ENCODE peak calls at places on chromosomes 4 and X, in nine cellular contexts. One of them, this sample, is unnamed.

GRCh38 chr4:11424896-11425295 is 3.8 kb downstream of the HS3ST1 start:
- DNase-seq in cardiac muscle cell: no peak
- DNase-seq in M059J: no peak
- DNase-seq in kidney tubule cell: no peak
- DNase-seq in CD8-positive, alpha-beta T cell: no peak
- DNase-seq in substantia nigra: no peak
- DNase-seq in HEK293T: no peak
- DNase-seq in NCI-H146: no peak
- DNase-seq in activated CD4-positive, alpha-beta T cell treated with anti-CD3 and anti-CD28 coated beads, Interleukin-2, amount 10 ng/mL, durations not matched to agents 7 days and 5 days: no peak
- DNase-seq in this sample: no peak

GRCh38 chrX:71652405-71652804 is 14.9 kb upstream of the LOC101059915 start:
- DNase-seq in cardiac muscle cell: peak
- DNase-seq in M059J: peak
- DNase-seq in kidney tubule cell: peak
- DNase-seq in CD8-positive, alpha-beta T cell: peak
- DNase-seq in substantia nigra: no peak
- DNase-seq in HEK293T: peak
- DNase-seq in NCI-H146: peak
- DNase-seq in activated CD4-positive, alpha-beta T cell treated with anti-CD3 and anti-CD28 coated beads, Interleukin-2, amount 10 ng/mL, durations not matched to agents 7 days and 5 days: peak
- DNase-seq in this sample: peak

GRCh38 chr4:99205104-99205979 is 13.7 kb downstream of the ADH6 start:
- DNase-seq in cardiac muscle cell: peak
- DNase-seq in M059J: no peak
- DNase-seq in kidney tubule cell: no peak
- DNase-seq in CD8-positive, alpha-beta T cell: no peak
- DNase-seq in substantia nigra: no peak
- DNase-seq in HEK293T: peak
- DNase-seq in NCI-H146: no peak
- DNase-seq in activated CD4-positive, alpha-beta T cell treated with anti-CD3 and anti-CD28 coated beads, Interleukin-2, amount 10 ng/mL, durations not matched to agents 7 days and 5 days: no peak
- DNase-seq in this sample: no peak

GRCh38 chrX:9566150-9566621 is 101.3 kb downstream of the TBL1X start:
- DNase-seq in cardiac muscle cell: peak
- DNase-seq in M059J: peak
- DNase-seq in kidney tubule cell: peak
- DNase-seq in CD8-positive, alpha-beta T cell: no peak
- DNase-seq in substantia nigra: no peak
- DNase-seq in HEK293T: no peak
- DNase-seq in NCI-H146: no peak
- DNase-seq in activated CD4-positive, alpha-beta T cell treated with anti-CD3 and anti-CD28 coated beads, Interleukin-2, amount 10 ng/mL, durations not matched to agents 7 days and 5 days: peak
- DNase-seq in this sample: peak

GRCh38 chr4:165355900-165356300 is 22.9 kb upstream of the CPE start:
- DNase-seq in cardiac muscle cell: peak
- DNase-seq in M059J: peak
- DNase-seq in kidney tubule cell: peak
- DNase-seq in CD8-positive, alpha-beta T cell: no peak
- DNase-seq in substantia nigra: peak
- DNase-seq in HEK293T: peak
- DNase-seq in NCI-H146: peak
- DNase-seq in activated CD4-positive, alpha-beta T cell treated with anti-CD3 and anti-CD28 coated beads, Interleukin-2, amount 10 ng/mL, durations not matched to agents 7 days and 5 days: no peak
- DNase-seq in this sample: peak

GRCh38 chrX:49203536-49203935 is 3.5 kb upstream of the SYP start:
- DNase-seq in cardiac muscle cell: no peak
- DNase-seq in M059J: no peak
- DNase-seq in kidney tubule cell: no peak
- DNase-seq in CD8-positive, alpha-beta T cell: no peak
- DNase-seq in substantia nigra: no peak
- DNase-seq in HEK293T: no peak
- DNase-seq in NCI-H146: no peak
- DNase-seq in activated CD4-positive, alpha-beta T cell treated with anti-CD3 and anti-CD28 coated beads, Interleukin-2, amount 10 ng/mL, durations not matched to agents 7 days and 5 days: no peak
- DNase-seq in this sample: no peak

GRCh38 chrX:12360389-12360788 is 222.1 kb downstream of the FRMPD4 start:
- DNase-seq in cardiac muscle cell: peak
- DNase-seq in M059J: peak
- DNase-seq in kidney tubule cell: peak
- DNase-seq in CD8-positive, alpha-beta T cell: no peak
- DNase-seq in substantia nigra: no peak
- DNase-seq in HEK293T: no peak
- DNase-seq in NCI-H146: no peak
- DNase-seq in activated CD4-positive, alpha-beta T cell treated with anti-CD3 and anti-CD28 coated beads, Interleukin-2, amount 10 ng/mL, durations not matched to agents 7 days and 5 days: no peak
- DNase-seq in this sample: no peak

GRCh38 chrX:10685923-10686595 is 65.7 kb upstream of the MID1 start:
- DNase-seq in cardiac muscle cell: no peak
- DNase-seq in M059J: peak
- DNase-seq in kidney tubule cell: peak
- DNase-seq in CD8-positive, alpha-beta T cell: no peak
- DNase-seq in substantia nigra: no peak
- DNase-seq in HEK293T: no peak
- DNase-seq in NCI-H146: no peak
- DNase-seq in activated CD4-positive, alpha-beta T cell treated with anti-CD3 and anti-CD28 coated beads, Interleukin-2, amount 10 ng/mL, durations not matched to agents 7 days and 5 days: no peak
- DNase-seq in this sample: no peak

GRCh38 chr4:5955201-5955821 is 62.4 kb upstream of the CRMP1 start:
- DNase-seq in cardiac muscle cell: no peak
- DNase-seq in M059J: peak
- DNase-seq in kidney tubule cell: peak
- DNase-seq in CD8-positive, alpha-beta T cell: no peak
- DNase-seq in substantia nigra: no peak
- DNase-seq in HEK293T: no peak
- DNase-seq in NCI-H146: peak
- DNase-seq in activated CD4-positive, alpha-beta T cell treated with anti-CD3 and anti-CD28 coated beads, Interleukin-2, amount 10 ng/mL, durations not matched to agents 7 days and 5 days: no peak
- DNase-seq in this sample: no peak

GRCh38 chr4:163166041-163166579 is 580 bp downstream of the NAF1 start:
- DNase-seq in cardiac muscle cell: peak
- DNase-seq in M059J: peak
- DNase-seq in kidney tubule cell: peak
- DNase-seq in CD8-positive, alpha-beta T cell: peak
- DNase-seq in substantia nigra: no peak
- DNase-seq in HEK293T: peak
- DNase-seq in NCI-H146: peak
- DNase-seq in activated CD4-positive, alpha-beta T cell treated with anti-CD3 and anti-CD28 coated beads, Interleukin-2, amount 10 ng/mL, durations not matched to agents 7 days and 5 days: peak
- DNase-seq in this sample: peak

GRCh38 chrX:34903316-34903715 is 39.3 kb upstream of the FAM47B start:
- DNase-seq in cardiac muscle cell: no peak
- DNase-seq in M059J: peak
- DNase-seq in kidney tubule cell: no peak
- DNase-seq in CD8-positive, alpha-beta T cell: no peak
- DNase-seq in substantia nigra: no peak
- DNase-seq in HEK293T: no peak
- DNase-seq in NCI-H146: no peak
- DNase-seq in activated CD4-positive, alpha-beta T cell treated with anti-CD3 and anti-CD28 coated beads, Interleukin-2, amount 10 ng/mL, durations not matched to agents 7 days and 5 days: no peak
- DNase-seq in this sample: no peak

GRCh38 chrX:106952089-106952488 is 31.9 kb downstream of the CLDN2 start:
- DNase-seq in cardiac muscle cell: no peak
- DNase-seq in M059J: no peak
- DNase-seq in kidney tubule cell: no peak
- DNase-seq in CD8-positive, alpha-beta T cell: no peak
- DNase-seq in substantia nigra: no peak
- DNase-seq in HEK293T: no peak
- DNase-seq in NCI-H146: no peak
- DNase-seq in activated CD4-positive, alpha-beta T cell treated with anti-CD3 and anti-CD28 coated beads, Interleukin-2, amount 10 ng/mL, durations not matched to agents 7 days and 5 days: no peak
- DNase-seq in this sample: no peak

GRCh38 chr4:113869743-113870375 is 108.3 kb upstream of the CAMK2D start:
- DNase-seq in cardiac muscle cell: no peak
- DNase-seq in M059J: peak
- DNase-seq in kidney tubule cell: peak
- DNase-seq in CD8-positive, alpha-beta T cell: no peak
- DNase-seq in substantia nigra: no peak
- DNase-seq in HEK293T: no peak
- DNase-seq in NCI-H146: no peak
- DNase-seq in activated CD4-positive, alpha-beta T cell treated with anti-CD3 and anti-CD28 coated beads, Interleukin-2, amount 10 ng/mL, durations not matched to agents 7 days and 5 days: peak
- DNase-seq in this sample: no peak

GRCh38 chrX:149758068-149758714 is 15.7 kb upstream of the HSFX1 start:
- DNase-seq in cardiac muscle cell: no peak
- DNase-seq in M059J: no peak
- DNase-seq in kidney tubule cell: no peak
- DNase-seq in CD8-positive, alpha-beta T cell: no peak
- DNase-seq in substantia nigra: no peak
- DNase-seq in HEK293T: no peak
- DNase-seq in NCI-H146: no peak
- DNase-seq in activated CD4-positive, alpha-beta T cell treated with anti-CD3 and anti-CD28 coated beads, Interleukin-2, amount 10 ng/mL, durations not matched to agents 7 days and 5 days: no peak
- DNase-seq in this sample: no peak

GRCh38 chrX:36974896-36975295 is 33.3 kb upstream of the FAM47C start:
- DNase-seq in cardiac muscle cell: no peak
- DNase-seq in M059J: no peak
- DNase-seq in kidney tubule cell: peak
- DNase-seq in CD8-positive, alpha-beta T cell: no peak
- DNase-seq in substantia nigra: no peak
- DNase-seq in HEK293T: no peak
- DNase-seq in NCI-H146: no peak
- DNase-seq in activated CD4-positive, alpha-beta T cell treated with anti-CD3 and anti-CD28 coated beads, Interleukin-2, amount 10 ng/mL, durations not matched to agents 7 days and 5 days: no peak
- DNase-seq in this sample: no peak

GRCh38 chrX:2464677-2465166 is 36.1 kb downstream of the DHRSX start:
- DNase-seq in cardiac muscle cell: no peak
- DNase-seq in M059J: no peak
- DNase-seq in kidney tubule cell: no peak
- DNase-seq in CD8-positive, alpha-beta T cell: no peak
- DNase-seq in substantia nigra: no peak
- DNase-seq in HEK293T: peak
- DNase-seq in NCI-H146: no peak
- DNase-seq in activated CD4-positive, alpha-beta T cell treated with anti-CD3 and anti-CD28 coated beads, Interleukin-2, amount 10 ng/mL, durations not matched to agents 7 days and 5 days: no peak
- DNase-seq in this sample: no peak

GRCh38 chr4:87489678-87490077 is 39.5 kb downstream of the SPARCL1 start:
- DNase-seq in cardiac muscle cell: peak
- DNase-seq in M059J: peak
- DNase-seq in kidney tubule cell: no peak
- DNase-seq in CD8-positive, alpha-beta T cell: no peak
- DNase-seq in substantia nigra: no peak
- DNase-seq in HEK293T: no peak
- DNase-seq in NCI-H146: no peak
- DNase-seq in activated CD4-positive, alpha-beta T cell treated with anti-CD3 and anti-CD28 coated beads, Interleukin-2, amount 10 ng/mL, durations not matched to agents 7 days and 5 days: no peak
- DNase-seq in this sample: no peak

GRCh38 chr4:163107754-163108153 is 58.9 kb downstream of the NAF1 start:
- DNase-seq in cardiac muscle cell: peak
- DNase-seq in M059J: peak
- DNase-seq in kidney tubule cell: peak
- DNase-seq in CD8-positive, alpha-beta T cell: no peak
- DNase-seq in substantia nigra: no peak
- DNase-seq in HEK293T: no peak
- DNase-seq in NCI-H146: no peak
- DNase-seq in activated CD4-positive, alpha-beta T cell treated with anti-CD3 and anti-CD28 coated beads, Interleukin-2, amount 10 ng/mL, durations not matched to agents 7 days and 5 days: peak
- DNase-seq in this sample: no peak

GRCh38 chr4:147773261-147774184 is 41.6 kb downstream of the ARHGAP10 start:
- DNase-seq in cardiac muscle cell: no peak
- DNase-seq in M059J: peak
- DNase-seq in kidney tubule cell: peak
- DNase-seq in CD8-positive, alpha-beta T cell: no peak
- DNase-seq in substantia nigra: no peak
- DNase-seq in HEK293T: no peak
- DNase-seq in NCI-H146: no peak
- DNase-seq in activated CD4-positive, alpha-beta T cell treated with anti-CD3 and anti-CD28 coated beads, Interleukin-2, amount 10 ng/mL, durations not matched to agents 7 days and 5 days: no peak
- DNase-seq in this sample: no peak

GRCh38 chr4:8858925-8859210 is 12.8 kb downstream of the HMX1 start:
- DNase-seq in cardiac muscle cell: no peak
- DNase-seq in M059J: no peak
- DNase-seq in kidney tubule cell: no peak
- DNase-seq in CD8-positive, alpha-beta T cell: no peak
- DNase-seq in substantia nigra: no peak
- DNase-seq in HEK293T: no peak
- DNase-seq in NCI-H146: no peak
- DNase-seq in activated CD4-positive, alpha-beta T cell treated with anti-CD3 and anti-CD28 coated beads, Interleukin-2, amount 10 ng/mL, durations not matched to agents 7 days and 5 days: no peak
- DNase-seq in this sample: no peak

GRCh38 chr4:71133491-71133890 is 140.0 kb downstream of the DCK start:
- DNase-seq in cardiac muscle cell: no peak
- DNase-seq in M059J: peak
- DNase-seq in kidney tubule cell: peak
- DNase-seq in CD8-positive, alpha-beta T cell: no peak
- DNase-seq in substantia nigra: no peak
- DNase-seq in HEK293T: no peak
- DNase-seq in NCI-H146: no peak
- DNase-seq in activated CD4-positive, alpha-beta T cell treated with anti-CD3 and anti-CD28 coated beads, Interleukin-2, amount 10 ng/mL, durations not matched to agents 7 days and 5 days: no peak
- DNase-seq in this sample: no peak

GRCh38 chr4:113446019-113446418 is 315.5 kb downstream of the CAMK2D start:
- DNase-seq in cardiac muscle cell: peak
- DNase-seq in M059J: peak
- DNase-seq in kidney tubule cell: peak
- DNase-seq in CD8-positive, alpha-beta T cell: no peak
- DNase-seq in substantia nigra: no peak
- DNase-seq in HEK293T: no peak
- DNase-seq in NCI-H146: peak
- DNase-seq in activated CD4-positive, alpha-beta T cell treated with anti-CD3 and anti-CD28 coated beads, Interleukin-2, amount 10 ng/mL, durations not matched to agents 7 days and 5 days: no peak
- DNase-seq in this sample: no peak

GRCh38 chrX:57286507-57287251 is at the start of gene FAAH2:
- DNase-seq in cardiac muscle cell: no peak
- DNase-seq in M059J: peak
- DNase-seq in kidney tubule cell: peak
- DNase-seq in CD8-positive, alpha-beta T cell: peak
- DNase-seq in substantia nigra: no peak
- DNase-seq in HEK293T: no peak
- DNase-seq in NCI-H146: peak
- DNase-seq in activated CD4-positive, alpha-beta T cell treated with anti-CD3 and anti-CD28 coated beads, Interleukin-2, amount 10 ng/mL, durations not matched to agents 7 days and 5 days: peak
- DNase-seq in this sample: peak

This sample was measured in prostate gland.